ENCODE peak calls at places on chromosomes 7 and 10, in eight cellular contexts. W is right cardiac atrium; H is MG63; X is astrocyte of the cerebellum; C is right atrium auricular region; I is colonic mucosa; A is mammary epithelial cell; G is CD4-positive, CD25-positive, alpha-beta regulatory T cell. P is an unnamed sample.

GRCh38 chr10:59037018-59037389 is 139.4 kb upstream of the PHYHIPL start:
- DNase-seq in G (no peak), W (no peak), C (no peak), I (no peak), H (no peak), X (no peak), A (no peak), P (no peak)

GRCh38 chr10:73096041-73096451 is 620 bp downstream of the P4HA1 start:
- DNase-seq in W (peak; percentile 88), G (peak; percentile 66), C (peak; percentile 78), H (peak; percentile 74), I (peak; percentile 67), A (peak; percentile 76), X (no peak), P (peak; percentile 46)

GRCh38 chr7:134890246-134891240 is 95.8 kb upstream of the AGBL3 start:
- DNase-seq in A (peak; percentile 90), X (peak; percentile 64), I (no peak), G (no peak), H (peak; percentile 76), C (no peak), W (peak; percentile 75), P (no peak)

GRCh38 chr10:100045592-100045991 is 35.8 kb upstream of the DNMBP start:
- DNase-seq in W (no peak), C (no peak), G (no peak), X (no peak), H (no peak), I (no peak), A (no peak), P (no peak)

GRCh38 chr7:100801833-100802568 is 25.3 kb downstream of the EPHB4 start:
- DNase-seq in G (no peak), H (peak; percentile 95), C (peak; percentile 63), A (peak; percentile 95), I (peak; percentile 88), X (peak; percentile 40), W (peak; percentile 80), P (no peak)

GRCh38 chr7:101678713-101679112 is 49.6 kb upstream of the MYL10 start:
- DNase-seq in W (peak; percentile 56), X (peak; percentile 59), G (no peak), A (peak; percentile 13), C (no peak), I (no peak), H (peak; percentile 81), P (no peak)

GRCh38 chr10:77125231-77125630 is 512.4 kb downstream of the KCNMA1 start:
- DNase-seq in H (no peak), I (no peak), X (no peak), C (no peak), A (no peak), W (no peak), G (no peak), P (no peak)

GRCh38 chr10:89563861-89564478 is 28.6 kb upstream of the SLC16A12 start:
- DNase-seq in A (peak; percentile 48), X (peak; percentile 32), I (peak; percentile 23), G (peak; percentile 53), W (no peak), C (no peak), H (no peak), P (peak; percentile 41)

GRCh38 chr7:126727930-126728331 is 524.8 kb downstream of the GRM8 start:
- DNase-seq in G (no peak), W (peak; percentile 10), X (no peak), C (no peak), H (peak; percentile 10), I (no peak), A (peak; percentile 33), P (peak; percentile 6)

GRCh38 chr7:542935-543789 is 23.5 kb upstream of the PDGFA start:
- DNase-seq in I (no peak), X (peak; percentile 48), H (peak; percentile 96), A (peak; percentile 64), C (peak; percentile 82), G (no peak), W (peak; percentile 70), P (no peak)

GRCh38 chr7:135088566-135088965 is 59.3 kb upstream of the TMEM140 start:
- DNase-seq in I (no peak), X (no peak), H (no peak), W (no peak), G (no peak), A (no peak), C (no peak), P (no peak)

GRCh38 chr7:158246272-158246959 is 341.2 kb downstream of the PTPRN2 start:
- DNase-seq in I (no peak), C (peak; percentile 9), A (no peak), G (no peak), X (no peak), H (no peak), W (no peak), P (no peak)

GRCh38 chr7:94511763-94512162 is 2.2 kb downstream of the CASD1 start:
- DNase-seq in C (no peak), X (no peak), A (peak; percentile 71), I (no peak), G (no peak), H (no peak), W (no peak), P (no peak)
- H3K4me3 ChIP-seq in C (no peak overlapping the region), X (no peak overlapping the region), A (no peak overlapping the region), I (no peak overlapping the region), G (peak overlapping the region; percentile 16), H (no peak overlapping the region), W (no peak overlapping the region), P (no peak overlapping the region)

DNA sequence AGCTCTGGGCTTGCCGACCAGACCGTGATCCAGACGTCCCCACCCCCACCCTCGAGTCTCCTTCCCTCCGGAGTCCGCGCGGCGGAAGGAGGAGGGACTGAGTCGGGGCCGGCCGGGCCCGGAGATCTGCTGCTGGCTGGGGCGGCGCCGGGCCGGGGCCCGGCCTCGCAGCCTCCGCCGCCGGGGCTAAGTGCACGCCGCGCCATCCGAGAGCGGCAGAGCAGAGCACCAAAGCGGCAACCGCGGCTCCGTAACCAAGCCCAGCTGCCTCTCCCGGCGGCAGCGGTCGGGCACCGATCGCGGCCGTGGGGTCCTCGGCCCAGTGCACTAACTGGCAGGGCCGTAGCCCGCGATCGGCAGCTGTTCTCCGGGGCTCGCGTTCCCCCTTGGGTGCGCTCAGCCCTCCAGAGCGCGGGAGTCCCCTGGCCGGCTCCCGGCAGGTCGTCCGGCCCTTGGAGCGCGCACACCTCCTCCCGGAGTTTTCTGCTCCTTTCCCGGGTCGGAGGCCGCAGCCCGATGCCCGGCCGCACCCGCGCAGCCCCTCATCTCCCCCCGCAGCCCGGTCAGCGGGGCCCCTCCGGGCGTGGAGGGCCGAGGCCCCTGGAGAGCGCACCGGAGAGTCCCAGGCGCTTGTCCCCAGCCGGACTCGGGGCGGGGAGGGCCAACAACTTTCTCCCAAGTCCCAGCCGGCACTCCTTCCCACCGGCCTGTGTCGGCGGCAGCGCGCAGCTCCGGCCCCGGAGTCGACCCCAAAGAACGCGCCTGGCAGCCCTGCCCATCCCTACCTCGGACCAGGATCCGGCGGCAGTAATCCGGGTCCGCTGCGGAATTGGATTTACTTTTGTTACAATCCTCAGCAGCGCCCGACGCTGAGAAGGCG is 799 bp downstream of the VAX1 start:
- DNase-seq in C (no peak), H (peak; percentile 66), X (no peak), G (no peak), I (no peak), W (peak; percentile 54), A (peak; percentile 45), P (no peak)
- H3K4me3 ChIP-seq in C (no peak overlapping the region), H (peak overlapping the region; percentile 52), X (peak overlapping the region; percentile 31), G (no peak overlapping the region), I (peak overlapping the region; percentile 28), W (peak overlapping the region; percentile 42), A (peak overlapping the region; percentile 33), P (no peak overlapping the region)

GRCh38 chr7:106070567-106071254 is 41.4 kb downstream of the SYPL1 start:
- DNase-seq in C (no peak), G (no peak), W (no peak), A (no peak), X (no peak), I (no peak), H (no peak), P (peak; percentile 45)

GRCh38 chr7:106072715-106073091 is 39.4 kb downstream of the SYPL1 start:
- DNase-seq in C (no peak), X (no peak), G (no peak), A (no peak), W (no peak), I (no peak), H (no peak), P (no peak)

GRCh38 chr7:106071999-106072714 is 40.0 kb downstream of the SYPL1 start:
- DNase-seq in H (no peak), C (no peak), A (no peak), I (peak; percentile 70), W (no peak), G (no peak), X (no peak), P (peak; percentile 62)

GRCh38 chr7:106070201-106070551 is 41.9 kb downstream of the SYPL1 start:
- DNase-seq in I (no peak), W (no peak), A (peak; percentile 67), G (no peak), X (no peak), H (no peak), C (no peak), P (no peak)

DNA sequence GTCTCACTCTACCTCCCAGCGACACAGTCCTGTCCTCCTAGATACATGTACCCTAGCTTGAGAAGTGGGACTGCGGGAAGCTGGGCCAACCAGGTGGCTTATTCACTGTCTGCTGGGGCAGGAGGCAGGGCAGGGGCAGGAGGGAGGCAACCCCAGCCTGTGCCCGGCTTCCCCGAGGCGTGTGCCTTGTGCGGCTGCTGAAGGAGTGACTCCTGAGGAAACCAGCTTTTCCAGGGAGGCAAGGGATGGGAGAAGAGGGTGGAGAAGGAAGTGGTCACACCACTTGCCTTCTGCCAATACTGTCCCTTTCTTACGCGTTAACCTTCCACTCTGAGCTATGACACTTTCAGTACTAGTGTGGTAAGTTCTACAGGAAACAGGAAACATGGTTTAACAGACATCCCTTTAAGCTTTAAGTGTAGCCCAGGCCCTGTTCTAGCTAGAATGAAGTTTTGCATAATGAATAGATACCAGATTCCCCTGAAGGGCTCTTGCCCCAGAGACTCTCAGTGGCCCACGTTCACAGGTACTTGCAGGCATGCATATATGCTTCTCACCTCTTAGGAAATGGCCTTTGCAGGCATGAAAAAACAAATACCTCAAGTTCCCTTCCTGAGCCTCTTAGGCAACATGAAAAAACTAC is 40.6 kb downstream of the SYPL1 start:
- DNase-seq in H (no peak), W (no peak), I (peak; percentile 85), G (peak; percentile 69), C (no peak), A (no peak), X (no peak), P (peak; percentile 98)
- H3K4me3 ChIP-seq in H (no peak overlapping the region), W (no peak overlapping the region), I (no peak overlapping the region), G (peak overlapping the region; percentile 77), C (no peak overlapping the region), A (no peak overlapping the region), X (no peak overlapping the region), P (peak overlapping the region; percentile 54)

GRCh38 chr10:104276192-104276591 is 7.2 kb downstream of the GSTO2 start:
- DNase-seq in H (no peak), W (no peak), I (no peak), A (no peak), G (no peak), C (no peak), X (no peak), P (no peak)

GRCh38 chr10:104281694-104282093 is 12.7 kb downstream of the GSTO2 start:
- DNase-seq in C (no peak), G (no peak), A (no peak), W (no peak), H (no peak), X (no peak), I (no peak), P (no peak)

GRCh38 chr10:104274762-104275721 is 6.1 kb downstream of the GSTO2 start:
- DNase-seq in C (no peak), W (peak; percentile 66), X (no peak), A (peak; percentile 72), G (peak; percentile 34), I (peak; percentile 65), H (peak; percentile 29), P (no peak)

GRCh38 chr10:104277785-104278184 is 8.8 kb downstream of the GSTO2 start:
- DNase-seq in X (no peak), W (no peak), C (no peak), G (no peak), A (no peak), H (no peak), I (peak; percentile 71), P (no peak)

GRCh38 chr10:104279550-104280259 is 10.7 kb downstream of the GSTO2 start:
- DNase-seq in H (no peak), G (no peak), C (no peak), I (no peak), A (no peak), W (no peak), X (no peak), P (no peak)
- H3K4me3 ChIP-seq in H (no peak overlapping the region), G (no peak overlapping the region), C (no peak overlapping the region), I (no peak overlapping the region), A (no peak overlapping the region), W (no peak overlapping the region), X (no peak overlapping the region), P (no peak overlapping the region)

P was measured in Jurkat, Clone E6-1.